ENCODE peak calls at places on chromosomes 5 and 9, in eight cellular contexts. P is IMR-90, D is transverse colon, Y is A549, X is ovary, U is body of pancreas, L is K562, I is HCT116. Q is an unnamed sample.

GRCh38 chr5:152274206-152274605 is 130.9 kb downstream of the NMUR2 start:
- DNase-seq in P (no peak), D (no peak), Y (no peak), X (no peak), U (no peak), L (no peak), I (no peak), Q (no peak)

GRCh38 chr9:135501261-135502167 is 1.0 kb downstream of the MRPS2 start:
- DNase-seq in P (no peak), D (peak), Y (peak), X (peak), U (no peak), L (peak), I (no peak), Q (no peak)

GRCh38 chr9:72441296-72442211 is 76.5 kb upstream of the ZFAND5 start:
- DNase-seq in P (peak), D (no peak), Y (peak), X (no peak), U (no peak), L (no peak), I (no peak), Q (no peak)

GRCh38 chr9:36358486-36358885 is 41.6 kb downstream of the RNF38 start:
- DNase-seq in P (no peak), D (no peak), Y (no peak), X (no peak), U (no peak), L (no peak), I (no peak), Q (no peak)

GRCh38 chr5:175385691-175386360 is 58.2 kb downstream of the DRD1 start:
- DNase-seq in P (peak), D (no peak), Y (peak), X (no peak), U (no peak), L (no peak), I (no peak), Q (no peak)

GRCh38 chr9:135476981-135477380 is 2.6 kb upstream of the PPP1R26 start:
- DNase-seq in P (no peak), D (no peak), Y (no peak), X (no peak), U (no peak), L (no peak), I (no peak), Q (no peak)

GRCh38 chr5:54881286-54882005 is 103.9 kb downstream of the ESM1 start:
- DNase-seq in P (no peak), D (no peak), Y (no peak), X (no peak), U (no peak), L (no peak), I (no peak), Q (no peak)

GRCh38 chr9:120386390-120387131 is 193.4 kb downstream of the CDK5RAP2 start:
- DNase-seq in P (no peak), D (no peak), Y (no peak), X (no peak), U (peak), L (no peak), I (no peak), Q (peak)

GRCh38 chr9:129866373-129867137 is 31.3 kb downstream of the USP20 start:
- DNase-seq in P (no peak), D (no peak), Y (no peak), X (no peak), U (no peak), L (no peak), I (no peak), Q (no peak)

GRCh38 chr5:131505237-131505908 is 129.7 kb downstream of the RAPGEF6 start:
- DNase-seq in P (peak), D (no peak), Y (no peak), X (no peak), U (no peak), L (no peak), I (no peak), Q (no peak)

GRCh38 chr9:18360005-18360404 is 113.9 kb upstream of the ADAMTSL1 start:
- DNase-seq in P (no peak), D (no peak), Y (no peak), X (no peak), U (no peak), L (no peak), I (no peak), Q (no peak)

GRCh38 chr5:66807743-66808142 is 211.6 kb downstream of the MAST4 start:
- DNase-seq in P (peak), D (peak), Y (peak), X (no peak), U (no peak), L (no peak), I (peak), Q (peak)

GRCh38 chr5:168947212-168947868 is 353.6 kb downstream of the SLIT3 start:
- DNase-seq in P (peak), D (peak), Y (peak), X (no peak), U (peak), L (peak), I (no peak), Q (peak)

GRCh38 chr9:91001146-91001611 is 199.6 kb downstream of the SYK start:
- DNase-seq in P (peak), D (no peak), Y (peak), X (no peak), U (peak), L (no peak), I (peak), Q (peak)

DNA sequence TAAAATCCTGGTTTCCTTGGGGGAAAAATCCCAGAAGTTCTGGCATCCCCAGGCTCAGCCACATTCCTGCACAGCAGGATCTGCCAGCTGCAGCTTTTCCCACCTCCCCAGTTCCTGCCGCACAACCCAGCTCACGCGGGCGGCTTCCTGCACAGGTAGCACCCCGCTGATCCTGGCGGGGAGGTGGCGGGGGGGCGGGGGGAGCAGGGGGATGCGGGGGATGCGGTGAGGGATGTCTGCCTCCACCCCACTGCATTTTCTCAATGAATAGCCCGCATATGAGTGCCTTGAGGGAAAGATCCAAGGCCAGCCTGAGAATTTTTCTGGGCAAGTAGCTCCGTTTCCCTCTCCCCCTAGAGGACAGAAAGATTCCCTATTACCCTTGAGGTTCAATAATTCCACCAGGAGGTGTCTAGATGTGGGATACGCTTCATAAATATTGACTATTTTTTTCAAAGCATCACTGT is 21.1 kb downstream of the GFPT2 start:
- DNase-seq in P (no peak), D (no peak), Y (peak), X (no peak), U (peak), L (no peak), I (no peak), Q (no peak)
- TF ChIP-seq CTCF in P (peak), D (no peak), Y (peak), X (peak), U (peak), L (peak), I (peak), Q (no peak)

GRCh38 chr9:136790640-136791465 is at the start of gene TMEM141:
- DNase-seq in P (peak), D (peak), Y (peak), X (peak), U (peak), L (peak), I (peak), Q (peak)
- TF ChIP-seq POLR2A in P (no peak), D (peak), Y (peak), X (peak), U (peak), L (no peak), I (peak), Q (no peak)

GRCh38 chr5:140674211-140674610 is 835 bp upstream of the DND1 start:
- DNase-seq in P (no peak), D (no peak), Y (no peak), X (no peak), U (no peak), L (no peak), I (no peak), Q (no peak)
- TF ChIP-seq CTCF in P (no peak), D (no peak), Y (no peak), X (no peak), U (no peak), L (no peak), I (no peak), Q (no peak)

GRCh38 chr5:96863114-96863513 is 13.2 kb upstream of the ERAP2 start:
- DNase-seq in P (no peak), D (no peak), Y (no peak), X (no peak), U (no peak), L (no peak), I (no peak), Q (no peak)

GRCh38 chr5:96864922-96865545 is 11.3 kb upstream of the ERAP2 start:
- DNase-seq in P (no peak), D (no peak), Y (no peak), X (no peak), U (no peak), L (no peak), I (no peak), Q (no peak)

GRCh38 chr5:96861044-96861443 is 15.3 kb upstream of the ERAP2 start:
- DNase-seq in P (no peak), D (no peak), Y (no peak), X (no peak), U (no peak), L (no peak), I (no peak), Q (no peak)

GRCh38 chr5:96868603-96869371 is 7.5 kb upstream of the ERAP2 start:
- DNase-seq in P (peak), D (no peak), Y (peak), X (no peak), U (peak), L (peak), I (peak), Q (peak)

GRCh38 chr5:96863949-96864649 is 12.2 kb upstream of the ERAP2 start:
- DNase-seq in P (no peak), D (no peak), Y (no peak), X (no peak), U (no peak), L (no peak), I (no peak), Q (no peak)
- TF ChIP-seq POLR2A in P (no peak), D (no peak), Y (no peak), X (no peak), U (no peak), L (no peak), I (no peak), Q (no peak)

Q was measured in adrenal gland.